ENCODE peak calls at places on chromosomes 4 and X, in seven cellular contexts. W is body of pancreas; J is naive B cell; B is M059J; F is left cardiac atrium; I is lower lobe of right lung; E is stimulated activated CD4-positive, alpha-beta T cell treated with anti-CD3 and anti-CD28 coated beads, Interleukin-1b, Interleukin-23, amount 100 ng/mL, for 24 hours. H is an unnamed sample.

GRCh38 chr4:17232575-17233253 is 279.2 kb downstream of the QDPR start:
- DNase-seq in W (peak), J (no peak), B (peak), F (peak), I (no peak), E (no peak), H (no peak)

GRCh38 chrX:68682790-68683189 is 35.3 kb downstream of the STARD8 start:
- DNase-seq in W (no peak), J (no peak), B (no peak), F (no peak), I (no peak), E (no peak), H (no peak)

GRCh38 chr4:102174800-102175199 is 170.5 kb downstream of the SLC39A8 start:
- DNase-seq in W (no peak), J (no peak), B (peak), F (no peak), I (no peak), E (no peak), H (no peak)

GRCh38 chr4:145524535-145524934 is 42.9 kb downstream of the SMAD1 start:
- DNase-seq in W (no peak), J (no peak), B (no peak), F (no peak), I (no peak), E (no peak), H (no peak)

GRCh38 chr4:106238819-106239420 is 77.1 kb downstream of the TBCK start:
- DNase-seq in W (no peak), J (no peak), B (peak), F (no peak), I (no peak), E (no peak), H (no peak)

GRCh38 chr4:137630252-137630651 is 98.0 kb upstream of the PCDH18 start:
- DNase-seq in W (no peak), J (no peak), B (no peak), F (no peak), I (no peak), E (no peak), H (no peak)

GRCh38 chr4:107832275-107832807 is 7.6 kb downstream of the SGMS2 start:
- DNase-seq in W (no peak), J (no peak), B (no peak), F (no peak), I (no peak), E (no peak), H (no peak)

GRCh38 chrX:136778020-136778419 is 2.7 kb downstream of the ARHGEF6 start:
- DNase-seq in W (no peak), J (no peak), B (peak), F (no peak), I (no peak), E (no peak), H (no peak)

GRCh38 chrX:23383411-23383810 is 48.8 kb downstream of the PTCHD1 start:
- DNase-seq in W (no peak), J (no peak), B (peak), F (no peak), I (no peak), E (no peak), H (no peak)

GRCh38 chrX:153651540-153652079 is 4.6 kb downstream of the DUSP9 start:
- DNase-seq in W (peak), J (no peak), B (peak), F (no peak), I (no peak), E (no peak), H (peak)

GRCh38 chr4:153676491-153676890 is 7.6 kb upstream of the TLR2 start:
- DNase-seq in W (no peak), J (no peak), B (peak), F (no peak), I (no peak), E (no peak), H (no peak)

GRCh38 chr4:24488399-24489164 is 95.8 kb downstream of the DHX15 start:
- DNase-seq in W (peak), J (no peak), B (peak), F (peak), I (peak), E (peak), H (peak)

GRCh38 chr4:77931452-77932135 is 69.0 kb downstream of the MRPL1 start:
- DNase-seq in W (no peak), J (no peak), B (peak), F (no peak), I (no peak), E (no peak), H (no peak)

GRCh38 chrX:19552793-19553192 is 37.5 kb upstream of the MAP3K15 start:
- DNase-seq in W (no peak), J (no peak), B (no peak), F (no peak), I (no peak), E (no peak), H (no peak)

GRCh38 chrX:110042521-110042920 is 39.6 kb downstream of the TMEM164 start:
- DNase-seq in W (no peak), J (no peak), B (peak), F (no peak), I (no peak), E (no peak), H (no peak)

GRCh38 chr4:183906486-183906735 is 1.3 kb downstream of the STOX2 start:
- DNase-seq in W (no peak), J (no peak), B (no peak), F (no peak), I (no peak), E (no peak), H (no peak)

GRCh38 chrX:40097492-40098263 is at the start of gene BCOR:
- DNase-seq in W (peak), J (peak), B (peak), F (peak), I (peak), E (peak), H (peak)

GRCh38 chr4:138021116-138021820 is 220.9 kb downstream of the SLC7A11 start:
- DNase-seq in W (no peak), J (no peak), B (no peak), F (no peak), I (no peak), E (no peak), H (no peak)

GRCh38 chr4:10180927-10181744 is 64.5 kb upstream of the WDR1 start:
- DNase-seq in W (no peak), J (no peak), B (peak), F (no peak), I (no peak), E (no peak), H (no peak)

GRCh38 chr4:189870835-189871234 is 69.8 kb upstream of the FRG1 start:
- DNase-seq in W (no peak), J (no peak), B (no peak), F (no peak), I (no peak), E (no peak), H (no peak)

H was measured in right lobe of liver.